ENCODE peak calls at places on chromosome 10, in ten cellular contexts. G, N, J, Y, U, R, X, K, H and O are unnamed samples.

GRCh38 chr10:111077715-111078504 is 1.1 kb downstream of the ADRA2A start:
- DNase-seq in G (peak), N (peak), J (no peak), Y (no peak), U (peak), R (no peak), X (peak), K (no peak), H (peak), O (no peak)

GRCh38 chr10:101829561-101830315 is 11.5 kb upstream of the OGA start:
- DNase-seq in G (peak), N (peak), J (peak), Y (no peak), U (peak), R (peak), X (no peak), K (no peak), H (no peak), O (no peak)

GRCh38 chr10:73898730-73899400 is 12.1 kb upstream of the PLAU start:
- DNase-seq in G (peak), N (no peak), J (no peak), Y (no peak), U (no peak), R (peak), X (no peak), K (no peak), H (peak), O (no peak)

GRCh38 chr10:53489331-53489730 is 716.7 kb upstream of the MBL2 start:
- DNase-seq in G (no peak), N (no peak), J (no peak), Y (no peak), U (no peak), R (no peak), X (no peak), K (no peak), H (no peak), O (no peak)

GRCh38 chr10:13788320-13788600 is 201.5 kb downstream of the PRPF18 start:
- DNase-seq in G (peak), N (no peak), J (no peak), Y (no peak), U (no peak), R (peak), X (no peak), K (no peak), H (no peak), O (no peak)

GRCh38 chr10:18202600-18203150 is 62.5 kb downstream of the CACNB2 start:
- DNase-seq in G (no peak), N (no peak), J (no peak), Y (no peak), U (no peak), R (no peak), X (no peak), K (no peak), H (no peak), O (no peak)

GRCh38 chr10:88282876-88283275 is 300.2 kb downstream of the RNLS start:
- DNase-seq in G (peak), N (no peak), J (no peak), Y (no peak), U (no peak), R (no peak), X (no peak), K (no peak), H (no peak), O (no peak)

GRCh38 chr10:35063837-35064454 is 26.2 kb downstream of the CUL2 start:
- DNase-seq in G (no peak), N (no peak), J (no peak), Y (no peak), U (no peak), R (no peak), X (no peak), K (no peak), H (no peak), O (no peak)

GRCh38 chr10:31706921-31707571 is 221.6 kb downstream of the ARHGAP12 start:
- DNase-seq in G (no peak), N (no peak), J (no peak), Y (no peak), U (peak), R (peak), X (no peak), K (no peak), H (no peak), O (no peak)

GRCh38 chr10:106242301-106242700 is 922.2 kb downstream of the SORCS1 start:
- DNase-seq in G (no peak), N (no peak), J (no peak), Y (no peak), U (no peak), R (no peak), X (no peak), K (no peak), H (peak), O (no peak)

GRCh38 chr10:88386204-88386877 is 196.8 kb downstream of the RNLS start:
- DNase-seq in G (peak), N (no peak), J (no peak), Y (no peak), U (peak), R (peak), X (no peak), K (no peak), H (peak), O (no peak)

GRCh38 chr10:52949899-52950298 is 177.3 kb upstream of the MBL2 start:
- DNase-seq in G (no peak), N (no peak), J (no peak), Y (no peak), U (no peak), R (no peak), X (no peak), K (peak), H (peak), O (no peak)

GRCh38 chr10:2122431-2123124 is 385.3 kb upstream of the ADARB2 start:
- DNase-seq in G (no peak), N (no peak), J (no peak), Y (no peak), U (no peak), R (peak), X (no peak), K (no peak), H (no peak), O (no peak)

GRCh38 chr10:86203162-86203905 is 163.3 kb downstream of the GRID1 start:
- DNase-seq in G (peak), N (peak), J (no peak), Y (no peak), U (peak), R (no peak), X (no peak), K (peak), H (peak), O (no peak)

GRCh38 chr10:31739759-31740158 is 188.9 kb downstream of the ARHGAP12 start:
- DNase-seq in G (peak), N (no peak), J (no peak), Y (no peak), U (peak), R (peak), X (no peak), K (no peak), H (peak), O (no peak)

GRCh38 chr10:95925033-95925432 is 17.3 kb downstream of the CC2D2B start:
- DNase-seq in G (no peak), N (no peak), J (no peak), Y (no peak), U (no peak), R (no peak), X (no peak), K (no peak), H (no peak), O (no peak)

GRCh38 chr10:44352316-44353127 is 32.4 kb downstream of the CXCL12 start:
- DNase-seq in G (peak), N (no peak), J (no peak), Y (no peak), U (peak), R (peak), X (no peak), K (no peak), H (no peak), O (no peak)

GRCh38 chr10:6813876-6814275 is 233.8 kb upstream of the PRKCQ start:
- DNase-seq in G (no peak), N (no peak), J (no peak), Y (no peak), U (no peak), R (no peak), X (no peak), K (no peak), H (no peak), O (no peak)

GRCh38 chr10:103917326-103918052 is 495 bp downstream of the STN1 start:
- DNase-seq in G (no peak), N (no peak), J (no peak), Y (no peak), U (peak), R (no peak), X (peak), K (no peak), H (no peak), O (no peak)

GRCh38 chr10:125578658-125579315 is 104.2 kb downstream of the TEX36 start:
- DNase-seq in G (peak), N (no peak), J (no peak), Y (no peak), U (no peak), R (no peak), X (no peak), K (no peak), H (no peak), O (no peak)

GRCh38 chr10:133339708-133340380 is 3.1 kb upstream of the CALY start:
- DNase-seq in G (no peak), N (no peak), J (no peak), Y (no peak), U (no peak), R (no peak), X (no peak), K (no peak), H (no peak), O (no peak)

GRCh38 chr10:119315128-119316001 is 108.0 kb downstream of the GRK5 start:
- DNase-seq in G (peak), N (peak), J (no peak), Y (peak), U (peak), R (peak), X (no peak), K (peak), H (peak), O (peak)

GRCh38 chr10:15121707-15122106 is 24.6 kb downstream of the RPP38 start:
- DNase-seq in G (peak), N (no peak), J (no peak), Y (no peak), U (no peak), R (no peak), X (no peak), K (no peak), H (peak), O (no peak)

GRCh38 chr10:5927306-5927705 is 37.3 kb downstream of the FBH1 start:
- DNase-seq in G (peak), N (no peak), J (no peak), Y (no peak), U (no peak), R (no peak), X (no peak), K (no peak), H (peak), O (no peak)

GRCh38 chr10:30529373-30529998 is 95.5 kb downstream of the MAP3K8 start:
- DNase-seq in G (no peak), N (peak), J (no peak), Y (peak), U (no peak), R (peak), X (no peak), K (no peak), H (no peak), O (no peak)

GRCh38 chr10:119291223-119291900 is 84.0 kb downstream of the GRK5 start:
- DNase-seq in G (no peak), N (no peak), J (no peak), Y (no peak), U (no peak), R (peak), X (no peak), K (no peak), H (no peak), O (no peak)

GRCh38 chr10:113132651-113133088 is 182.6 kb downstream of the TCF7L2 start:
- DNase-seq in G (peak), N (no peak), J (no peak), Y (no peak), U (no peak), R (no peak), X (no peak), K (peak), H (no peak), O (no peak)

GRCh38 chr10:127853868-127854768 is 38.6 kb downstream of the CLRN3 start:
- DNase-seq in G (peak), N (peak), J (peak), Y (peak), U (peak), R (peak), X (peak), K (peak), H (peak), O (peak)

GRCh38 chr10:18325889-18326531 is 185.8 kb downstream of the CACNB2 start:
- DNase-seq in G (no peak), N (no peak), J (no peak), Y (no peak), U (no peak), R (no peak), X (no peak), K (no peak), H (no peak), O (no peak)

GRCh38 chr10:21195149-21195731 is 298.1 kb upstream of the NEBL start:
- DNase-seq in G (no peak), N (no peak), J (no peak), Y (no peak), U (no peak), R (no peak), X (peak), K (no peak), H (no peak), O (no peak)

GRCh38 chr10:116723428-116724281 is 18.7 kb downstream of the HSPA12A start:
- DNase-seq in G (no peak), N (peak), J (no peak), Y (no peak), U (no peak), R (no peak), X (no peak), K (no peak), H (no peak), O (no peak)